ENCODE peak calls at places on chromosomes 16 and 17, in four cellular contexts. W, H, K and B are unnamed samples.

GRCh38 chr17:29225388-29225787 is 21.3 kb upstream of the CRYBA1 start:
- DNase-seq in W (no peak), H (no peak), K (no peak), B (no peak)

GRCh38 chr16:30417447-30418349 is 10.3 kb downstream of the ZNF771 start:
- DNase-seq in W (no peak), H (peak), K (peak), B (peak)

GRCh38 chr16:21164521-21165168 is 6.2 kb downstream of the LDAF1 start:
- DNase-seq in W (no peak), H (no peak), K (no peak), B (no peak)

GRCh38 chr16:71807905-71808592 is 585 bp downstream of the AP1G1 start:
- DNase-seq in W (no peak), H (no peak), K (no peak), B (peak)

GRCh38 chr17:44979426-44980273 is 11.5 kb upstream of the C1QL1 start:
- DNase-seq in W (no peak), H (no peak), K (no peak), B (peak)

GRCh38 chr17:50051082-50051576 is 4.8 kb upstream of the ITGA3 start:
- DNase-seq in W (peak), H (peak), K (peak), B (peak)

GRCh38 chr16:88287219-88287618 is 95.5 kb upstream of the ZNF469 start:
- DNase-seq in W (peak), H (no peak), K (no peak), B (peak)

GRCh38 chr16:1775006-1775845 is 2.3 kb upstream of the MRPS34 start:
- DNase-seq in W (no peak), H (no peak), K (no peak), B (no peak)

GRCh38 chr16:88503771-88504488 is 50.9 kb downstream of the ZFPM1 start:
- DNase-seq in W (no peak), H (no peak), K (no peak), B (no peak)

GRCh38 chr16:83713597-83713996 is 94.2 kb upstream of the HSBP1 start:
- DNase-seq in W (no peak), H (peak), K (no peak), B (no peak)

GRCh38 chr16:80197790-80198201 is 343.0 kb upstream of the DYNLRB2 start:
- DNase-seq in W (peak), H (peak), K (no peak), B (peak)

GRCh38 chr16:75789237-75789636 is 62.9 kb upstream of the CPHXL start:
- DNase-seq in W (peak), H (peak), K (peak), B (peak)

GRCh38 chr16:4200000-4200780 is 41.7 kb downstream of the SRL start:
- DNase-seq in W (peak), H (peak), K (peak), B (peak)

GRCh38 chr16:50585331-50585776 is 37.2 kb downstream of the NKD1 start:
- DNase-seq in W (no peak), H (no peak), K (no peak), B (no peak)

GRCh38 chr17:42050360-42051012 is at the start of gene C17orf113:
- DNase-seq in W (no peak), H (peak), K (peak), B (peak)

GRCh38 chr17:17130077-17130844 is 75.9 kb downstream of the PLD6 start:
- DNase-seq in W (no peak), H (no peak), K (no peak), B (no peak)

GRCh38 chr17:4354862-4355514 is 11.5 kb downstream of the UBE2G1 start:
- DNase-seq in W (no peak), H (no peak), K (no peak), B (peak)

GRCh38 chr17:35254107-35254802 is 11.4 kb downstream of the SLFN5 start:
- DNase-seq in W (peak), H (no peak), K (no peak), B (peak)

GRCh38 chr16:31181102-31181830 is 1.3 kb downstream of the FUS start:
- DNase-seq in W (peak), H (no peak), K (peak), B (peak)

GRCh38 chr17:15909481-15909991 is 35.4 kb upstream of the ADORA2B start:
- DNase-seq in W (no peak), H (no peak), K (no peak), B (no peak)

GRCh38 chr16:102060-102855 is 24.2 kb downstream of the MPG start:
- DNase-seq in W (no peak), H (no peak), K (no peak), B (peak)